ENCODE peak calls at places on chromosomes 5 and 9, in six cellular contexts. One of them, this sample, is unnamed.

GRCh38 chr9:91144782-91145181 is 216.9 kb downstream of the AUH start:
- DNase-seq in AG04449: no peak
- DNase-seq in ovary: no peak
- DNase-seq in cardiac fibroblast: no peak
- DNase-seq in A549: no peak
- DNase-seq in AG04450: no peak
- DNase-seq in this sample: no peak

GRCh38 chr5:176413255-176413565 is 3.1 kb downstream of the CLTB start:
- DNase-seq in AG04449: no peak
- DNase-seq in ovary: no peak
- DNase-seq in cardiac fibroblast: peak
- DNase-seq in A549: no peak
- DNase-seq in AG04450: no peak
- DNase-seq in this sample: no peak

GRCh38 chr9:84670106-84670800 is 724 bp downstream of the NTRK2 start:
- DNase-seq in AG04449: no peak
- DNase-seq in ovary: peak
- DNase-seq in cardiac fibroblast: no peak
- DNase-seq in A549: no peak
- DNase-seq in AG04450: no peak
- DNase-seq in this sample: no peak

GRCh38 chr9:9912459-9912858 is 700.3 kb downstream of the PTPRD start:
- DNase-seq in AG04449: no peak
- DNase-seq in ovary: no peak
- DNase-seq in cardiac fibroblast: no peak
- DNase-seq in A549: no peak
- DNase-seq in AG04450: no peak
- DNase-seq in this sample: no peak

GRCh38 chr5:95920822-95921221 is 40.8 kb downstream of the ELL2 start:
- DNase-seq in AG04449: no peak
- DNase-seq in ovary: no peak
- DNase-seq in cardiac fibroblast: no peak
- DNase-seq in A549: no peak
- DNase-seq in AG04450: no peak
- DNase-seq in this sample: no peak

GRCh38 chr9:86557063-86557766 is 203.0 kb upstream of the TUT7 start:
- DNase-seq in AG04449: peak
- DNase-seq in ovary: peak
- DNase-seq in cardiac fibroblast: peak
- DNase-seq in A549: no peak
- DNase-seq in AG04450: peak
- DNase-seq in this sample: no peak

GRCh38 chr9:30723656-30724055 is 1660.8 kb upstream of the ACO1 start:
- DNase-seq in AG04449: no peak
- DNase-seq in ovary: no peak
- DNase-seq in cardiac fibroblast: no peak
- DNase-seq in A549: no peak
- DNase-seq in AG04450: no peak
- DNase-seq in this sample: no peak

GRCh38 chr5:129135633-129136032 is 41.1 kb downstream of the ISOC1 start:
- DNase-seq in AG04449: no peak
- DNase-seq in ovary: no peak
- DNase-seq in cardiac fibroblast: no peak
- DNase-seq in A549: no peak
- DNase-seq in AG04450: no peak
- DNase-seq in this sample: no peak

GRCh38 chr5:5419291-5420210 is 2.9 kb upstream of the ICE1 start:
- DNase-seq in AG04449: peak
- DNase-seq in ovary: no peak
- DNase-seq in cardiac fibroblast: peak
- DNase-seq in A549: peak
- DNase-seq in AG04450: peak
- DNase-seq in this sample: peak

GRCh38 chr9:29212590-29213373 is 1639.5 kb upstream of the C9orf72 start:
- DNase-seq in AG04449: no peak
- DNase-seq in ovary: no peak
- DNase-seq in cardiac fibroblast: no peak
- DNase-seq in A549: peak
- DNase-seq in AG04450: no peak
- DNase-seq in this sample: no peak

GRCh38 chr5:89728134-89728533 is 681.4 kb downstream of the CETN3 start:
- DNase-seq in AG04449: no peak
- DNase-seq in ovary: no peak
- DNase-seq in cardiac fibroblast: no peak
- DNase-seq in A549: no peak
- DNase-seq in AG04450: no peak
- DNase-seq in this sample: no peak

GRCh38 chr9:109401169-109401989 is 80.5 kb upstream of the EPB41L4B start:
- DNase-seq in AG04449: no peak
- DNase-seq in ovary: no peak
- DNase-seq in cardiac fibroblast: peak
- DNase-seq in A549: peak
- DNase-seq in AG04450: no peak
- DNase-seq in this sample: peak

GRCh38 chr9:81417299-81417675 is 272.1 kb downstream of the TLE1 start:
- DNase-seq in AG04449: no peak
- DNase-seq in ovary: no peak
- DNase-seq in cardiac fibroblast: no peak
- DNase-seq in A549: no peak
- DNase-seq in AG04450: no peak
- DNase-seq in this sample: no peak

GRCh38 chr5:32627219-32627880 is 42.0 kb downstream of the SUB1 start:
- DNase-seq in AG04449: no peak
- DNase-seq in ovary: no peak
- DNase-seq in cardiac fibroblast: no peak
- DNase-seq in A549: no peak
- DNase-seq in AG04450: no peak
- DNase-seq in this sample: no peak

GRCh38 chr5:24788829-24789509 is 144.2 kb upstream of the CDH10 start:
- DNase-seq in AG04449: peak
- DNase-seq in ovary: no peak
- DNase-seq in cardiac fibroblast: peak
- DNase-seq in A549: no peak
- DNase-seq in AG04450: no peak
- DNase-seq in this sample: peak

GRCh38 chr5:177607452-177608192 is 7.7 kb downstream of the B4GALT7 start:
- DNase-seq in AG04449: no peak
- DNase-seq in ovary: peak
- DNase-seq in cardiac fibroblast: peak
- DNase-seq in A549: peak
- DNase-seq in AG04450: peak
- DNase-seq in this sample: no peak

GRCh38 chr5:123785160-123786001 is 273.4 kb downstream of the CSNK1G3 start:
- DNase-seq in AG04449: peak
- DNase-seq in ovary: no peak
- DNase-seq in cardiac fibroblast: peak
- DNase-seq in A549: no peak
- DNase-seq in AG04450: peak
- DNase-seq in this sample: no peak

GRCh38 chr9:23769307-23769935 is 56.6 kb downstream of the ELAVL2 start:
- DNase-seq in AG04449: peak
- DNase-seq in ovary: no peak
- DNase-seq in cardiac fibroblast: no peak
- DNase-seq in A549: no peak
- DNase-seq in AG04450: peak
- DNase-seq in this sample: peak

GRCh38 chr9:133396952-133397351 is 20.8 kb downstream of the STKLD1 start:
- DNase-seq in AG04449: no peak
- DNase-seq in ovary: no peak
- DNase-seq in cardiac fibroblast: peak
- DNase-seq in A549: peak
- DNase-seq in AG04450: no peak
- DNase-seq in this sample: no peak

GRCh38 chr5:24368121-24368520 is 276.7 kb downstream of the CDH10 start:
- DNase-seq in AG04449: no peak
- DNase-seq in ovary: no peak
- DNase-seq in cardiac fibroblast: no peak
- DNase-seq in A549: no peak
- DNase-seq in AG04450: no peak
- DNase-seq in this sample: no peak

DNA sequence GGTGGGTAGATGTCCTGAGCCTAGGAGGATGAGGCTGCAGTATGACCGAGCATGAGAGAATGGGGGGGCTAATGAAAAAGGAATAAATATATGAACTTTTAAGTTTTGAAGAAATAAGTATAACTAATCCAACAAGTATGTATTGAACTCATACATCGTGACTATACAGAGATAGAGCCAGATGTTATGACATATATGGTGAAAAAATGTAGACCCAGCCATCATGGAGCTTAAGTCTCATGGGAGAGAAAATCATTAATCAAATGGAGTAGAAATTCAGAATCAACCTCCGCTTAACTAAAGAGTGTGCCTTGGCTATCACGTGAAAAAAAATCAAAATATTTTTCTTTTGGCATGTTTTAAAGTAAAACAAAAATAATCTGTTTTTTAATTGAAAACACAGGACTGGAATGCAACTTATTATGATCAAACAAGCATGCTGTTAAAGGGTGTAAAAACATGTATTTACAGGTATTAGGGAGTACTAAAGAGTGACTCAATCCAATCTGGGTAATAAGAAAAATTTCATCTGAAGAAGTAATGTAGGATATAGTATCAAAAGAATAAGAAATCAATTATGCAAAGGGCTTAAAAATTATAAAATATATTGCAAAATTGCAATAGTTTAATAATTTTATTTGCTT is 868.5 kb upstream of the NUDT12 start:
- DNase-seq in AG04449: peak
- DNase-seq in ovary: no peak
- DNase-seq in cardiac fibroblast: no peak
- DNase-seq in A549: no peak
- DNase-seq in AG04450: no peak
- DNase-seq in this sample: no peak
- H3K4me3 ChIP-seq in AG04449: no peak
- H3K4me3 ChIP-seq in ovary: no peak
- H3K4me3 ChIP-seq in cardiac fibroblast: no peak
- H3K4me3 ChIP-seq in A549: no peak
- H3K4me3 ChIP-seq in AG04450: no peak
- H3K4me3 ChIP-seq in this sample: no peak

GRCh38 chr9:21392270-21392669 is 7.1 kb upstream of the IFNA2 start:
- DNase-seq in AG04449: no peak
- DNase-seq in ovary: no peak
- DNase-seq in cardiac fibroblast: no peak
- DNase-seq in A549: peak
- DNase-seq in AG04450: no peak
- DNase-seq in this sample: no peak
- TF ChIP-seq CTCF in AG04449: peak
- TF ChIP-seq CTCF in ovary: no peak
- TF ChIP-seq CTCF in cardiac fibroblast: peak
- TF ChIP-seq CTCF in A549: peak
- TF ChIP-seq CTCF in AG04450: peak
- TF ChIP-seq CTCF in this sample: peak

GRCh38 chr9:126295936-126296600 is 30.6 kb upstream of the MVB12B start:
- DNase-seq in AG04449: no peak
- DNase-seq in ovary: no peak
- DNase-seq in cardiac fibroblast: no peak
- DNase-seq in A549: no peak
- DNase-seq in AG04450: no peak
- DNase-seq in this sample: no peak

GRCh38 chr9:126295082-126295477 is 31.5 kb upstream of the MVB12B start:
- DNase-seq in AG04449: no peak
- DNase-seq in ovary: no peak
- DNase-seq in cardiac fibroblast: no peak
- DNase-seq in A549: no peak
- DNase-seq in AG04450: no peak
- DNase-seq in this sample: no peak

GRCh38 chr9:126296687-126297086 is 29.9 kb upstream of the MVB12B start:
- DNase-seq in AG04449: no peak
- DNase-seq in ovary: no peak
- DNase-seq in cardiac fibroblast: no peak
- DNase-seq in A549: no peak
- DNase-seq in AG04450: no peak
- DNase-seq in this sample: no peak

GRCh38 chr9:126294331-126295081 is 32.1 kb upstream of the MVB12B start:
- DNase-seq in AG04449: no peak
- DNase-seq in ovary: no peak
- DNase-seq in cardiac fibroblast: no peak
- DNase-seq in A549: no peak
- DNase-seq in AG04450: no peak
- DNase-seq in this sample: no peak

GRCh38 chr9:126295516-126295915 is 31.1 kb upstream of the MVB12B start:
- DNase-seq in AG04449: no peak
- DNase-seq in ovary: no peak
- DNase-seq in cardiac fibroblast: no peak
- DNase-seq in A549: no peak
- DNase-seq in AG04450: no peak
- DNase-seq in this sample: no peak
- H3K4me3 ChIP-seq in AG04449: no peak
- H3K4me3 ChIP-seq in ovary: no peak
- H3K4me3 ChIP-seq in cardiac fibroblast: no peak
- H3K4me3 ChIP-seq in A549: no peak
- H3K4me3 ChIP-seq in AG04450: no peak
- H3K4me3 ChIP-seq in this sample: no peak

GRCh38 chr9:35814841-35815543 is at the start of gene HINT2:
- DNase-seq in AG04449: peak
- DNase-seq in ovary: peak
- DNase-seq in cardiac fibroblast: peak
- DNase-seq in A549: peak
- DNase-seq in AG04450: peak
- DNase-seq in this sample: peak

GRCh38 chr9:35814106-35814840 is 569 bp downstream of the HINT2 start:
- DNase-seq in AG04449: no peak
- DNase-seq in ovary: peak
- DNase-seq in cardiac fibroblast: peak
- DNase-seq in A549: peak
- DNase-seq in AG04450: no peak
- DNase-seq in this sample: no peak

GRCh38 chr9:35812025-35812602 is at the start of gene SPAG8:
- DNase-seq in AG04449: no peak
- DNase-seq in ovary: peak
- DNase-seq in cardiac fibroblast: peak
- DNase-seq in A549: peak
- DNase-seq in AG04450: peak
- DNase-seq in this sample: peak

GRCh38 chr9:35811364-35812024 is 568 bp downstream of the SPAG8 start:
- DNase-seq in AG04449: no peak
- DNase-seq in ovary: no peak
- DNase-seq in cardiac fibroblast: peak
- DNase-seq in A549: no peak
- DNase-seq in AG04450: no peak
- DNase-seq in this sample: no peak

DNA sequence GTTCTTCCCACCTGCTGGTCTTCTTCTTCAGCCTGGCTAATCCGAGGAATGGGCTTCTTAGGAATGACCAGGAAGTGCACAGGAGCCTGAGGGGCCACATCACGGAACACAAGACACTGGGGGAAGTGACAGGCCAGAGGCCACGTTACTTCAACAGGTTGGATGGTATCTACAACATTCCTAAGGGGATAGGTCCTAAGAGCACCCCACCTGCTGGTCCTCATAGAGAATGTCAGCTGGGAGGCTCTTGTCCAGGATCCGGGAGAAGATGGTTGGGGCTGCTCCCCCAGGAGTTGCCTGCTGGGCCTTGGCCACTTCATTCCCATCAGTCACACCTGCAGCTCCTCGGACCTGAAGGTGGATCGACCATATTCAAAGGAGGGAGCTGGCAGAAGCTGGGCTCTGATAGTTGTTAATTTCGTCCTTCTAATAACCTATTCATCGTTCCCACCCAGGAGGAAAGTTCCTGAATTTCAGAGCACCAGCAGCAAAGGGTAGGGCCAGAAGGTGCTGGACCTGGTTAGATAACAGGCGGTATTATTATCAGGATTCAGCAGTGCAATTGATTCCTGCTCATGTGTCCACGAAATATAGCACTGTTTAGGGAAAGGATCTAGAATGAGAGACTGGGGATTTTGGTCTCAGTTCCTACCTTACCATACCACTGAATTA is 1.3 kb downstream of the HINT2 start:
- DNase-seq in AG04449: no peak
- DNase-seq in ovary: no peak
- DNase-seq in cardiac fibroblast: peak
- DNase-seq in A549: peak
- DNase-seq in AG04450: no peak
- DNase-seq in this sample: no peak
- TF ChIP-seq CTCF in AG04449: peak
- TF ChIP-seq CTCF in ovary: no peak
- TF ChIP-seq CTCF in cardiac fibroblast: peak
- TF ChIP-seq CTCF in A549: peak
- TF ChIP-seq CTCF in AG04450: peak
- TF ChIP-seq CTCF in this sample: peak

This sample was measured in retinal pigment epithelial cell.